ENCODE peak calls at places on chromosomes 5 and 9, in five cellular contexts. Z, D, C, N and G are unnamed samples.

GRCh38 chr9:87436694-87437093 is 61.0 kb upstream of the DAPK1 start:
- DNase-seq in Z (no peak), D (no peak), C (no peak), N (no peak), G (no peak)

GRCh38 chr5:146079695-146080361 is 25.5 kb downstream of the PLAC8L1 start:
- DNase-seq in Z (peak; percentile 12), D (no peak), C (peak; percentile 2), N (no peak), G (peak; percentile 47)

GRCh38 chr5:122366501-122366900 is 54.5 kb downstream of the SNCAIP start:
- DNase-seq in Z (no peak), D (no peak), C (no peak), N (no peak), G (no peak)

GRCh38 chr9:125548141-125548540 is 158.9 kb downstream of the MAPKAP1 start:
- DNase-seq in Z (no peak), D (no peak), C (no peak), N (no peak), G (no peak)

GRCh38 chr5:79241535-79241979 is 5.6 kb downstream of the JMY start:
- DNase-seq in Z (no peak), D (no peak), C (peak; percentile 45), N (no peak), G (no peak)

GRCh38 chr9:80285325-80285724 is 713.6 kb downstream of the TLE4 start:
- DNase-seq in Z (no peak), D (no peak), C (peak; percentile 12), N (no peak), G (no peak)

GRCh38 chr5:131466171-131466766 is 168.8 kb downstream of the RAPGEF6 start:
- DNase-seq in Z (no peak), D (peak; percentile 12), C (peak; percentile 86), N (no peak), G (peak; percentile 25)

GRCh38 chr9:104872959-104873850 is 54.8 kb downstream of the ABCA1 start:
- DNase-seq in Z (no peak), D (peak; percentile 74), C (peak; percentile 95), N (peak; percentile 13), G (no peak)

GRCh38 chr5:153618857-153619256 is 128.4 kb downstream of the GRIA1 start:
- DNase-seq in Z (no peak), D (no peak), C (no peak), N (no peak), G (no peak)

GRCh38 chr5:1118231-1118698 is 6.4 kb upstream of the SLC12A7 start:
- DNase-seq in Z (no peak), D (no peak), C (no peak), N (no peak), G (no peak)

GRCh38 chr5:125484272-125485002 is 738.0 kb upstream of the ZNF608 start:
- DNase-seq in Z (peak; percentile 49), D (peak; percentile 69), C (peak; percentile 99), N (no peak), G (no peak)

DNA sequence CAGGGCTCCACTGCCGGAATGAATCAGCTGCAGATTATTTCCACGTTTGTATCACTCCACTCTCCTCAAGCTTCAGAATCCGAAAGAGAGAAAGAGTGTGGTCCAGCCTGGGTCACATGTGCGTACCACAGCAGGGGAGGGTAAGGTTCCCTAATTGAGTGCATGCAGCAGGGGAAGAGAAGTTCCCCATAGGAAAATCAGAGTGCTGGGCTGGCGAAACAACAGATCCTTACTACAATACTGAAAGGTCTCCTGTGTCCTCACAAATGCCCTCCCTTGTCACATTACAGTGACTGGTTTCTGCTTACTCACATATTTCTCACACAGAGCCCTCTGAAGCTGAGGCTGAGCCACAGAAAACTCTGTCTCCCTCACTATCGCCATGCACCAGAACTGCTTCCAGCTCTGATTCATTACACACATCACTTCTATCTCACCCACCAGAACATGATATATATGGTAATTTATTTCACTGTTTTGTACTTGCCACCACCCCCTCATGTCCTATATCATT is 532.2 kb upstream of the TUSC1 start:
- DNase-seq in Z (no peak), D (no peak), C (peak; percentile 6), N (no peak), G (no peak)
- TF ChIP-seq CTCF in Z (no peak), D (no peak), C (no peak), N (no peak), G (no peak)

GRCh38 chr9:100295240-100295639 is 57.5 kb downstream of the TEX10 start:
- DNase-seq in Z (no peak), D (no peak), C (no peak), N (no peak), G (no peak)
- TF ChIP-seq CTCF in Z (no peak), D (no peak), C (no peak), N (no peak), G (no peak)

DNA sequence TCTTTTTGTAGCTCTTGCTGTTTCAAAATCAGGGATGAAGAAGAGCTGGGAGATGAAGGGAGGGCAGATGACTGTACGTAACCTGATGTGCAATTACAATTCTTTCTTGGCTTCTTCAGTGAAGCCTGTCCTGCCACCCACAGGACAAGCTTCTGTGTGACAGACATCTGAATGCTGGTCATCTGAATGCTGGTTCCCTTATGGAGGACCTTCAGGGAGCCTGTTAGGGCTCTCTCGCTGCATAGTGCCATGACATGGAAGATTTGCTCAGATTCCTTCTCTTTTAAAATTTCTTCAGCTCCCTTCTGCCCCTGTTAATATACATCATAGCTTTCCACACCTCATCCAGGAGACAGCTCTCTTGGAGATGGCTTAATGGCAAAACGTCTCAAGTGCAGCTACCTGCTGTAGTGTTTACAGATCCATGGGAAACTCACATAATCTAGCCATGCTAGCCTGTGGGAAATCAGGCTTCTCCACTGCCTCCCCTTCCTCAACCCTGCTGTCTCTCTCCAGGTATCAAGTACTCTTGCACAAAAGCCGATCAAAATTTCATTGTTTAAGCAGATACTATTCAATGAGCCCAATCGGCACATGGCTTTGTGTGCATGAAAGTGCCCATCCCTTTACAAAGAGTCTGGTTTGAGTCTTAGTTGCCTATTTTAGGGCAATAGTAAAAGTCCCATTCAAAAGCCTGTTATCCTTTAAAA is 134.6 kb downstream of the RAB3C start:
- DNase-seq in Z (no peak), D (peak; percentile 4), C (no peak), N (no peak), G (no peak)
- TF ChIP-seq CTCF in Z (no peak), D (no peak), C (no peak), N (no peak), G (no peak)

GRCh38 chr9:117551171-117551570 is 136.3 kb upstream of the ASTN2 start:
- DNase-seq in Z (no peak), D (no peak), C (no peak), N (no peak), G (no peak)

GRCh38 chr9:117552811-117553210 is 138.0 kb upstream of the ASTN2 start:
- DNase-seq in Z (no peak), D (no peak), C (no peak), N (no peak), G (no peak)

GRCh38 chr9:117555964-117556629 is 141.2 kb upstream of the ASTN2 start:
- DNase-seq in Z (no peak), D (peak; percentile 62), C (peak; percentile 1), N (peak; percentile 65), G (peak; percentile 70)
- TF ChIP-seq CTCF in Z (no peak), D (peak; percentile 48), C (peak; percentile 49), N (peak; percentile 71), G (peak; percentile 40)

DNA sequence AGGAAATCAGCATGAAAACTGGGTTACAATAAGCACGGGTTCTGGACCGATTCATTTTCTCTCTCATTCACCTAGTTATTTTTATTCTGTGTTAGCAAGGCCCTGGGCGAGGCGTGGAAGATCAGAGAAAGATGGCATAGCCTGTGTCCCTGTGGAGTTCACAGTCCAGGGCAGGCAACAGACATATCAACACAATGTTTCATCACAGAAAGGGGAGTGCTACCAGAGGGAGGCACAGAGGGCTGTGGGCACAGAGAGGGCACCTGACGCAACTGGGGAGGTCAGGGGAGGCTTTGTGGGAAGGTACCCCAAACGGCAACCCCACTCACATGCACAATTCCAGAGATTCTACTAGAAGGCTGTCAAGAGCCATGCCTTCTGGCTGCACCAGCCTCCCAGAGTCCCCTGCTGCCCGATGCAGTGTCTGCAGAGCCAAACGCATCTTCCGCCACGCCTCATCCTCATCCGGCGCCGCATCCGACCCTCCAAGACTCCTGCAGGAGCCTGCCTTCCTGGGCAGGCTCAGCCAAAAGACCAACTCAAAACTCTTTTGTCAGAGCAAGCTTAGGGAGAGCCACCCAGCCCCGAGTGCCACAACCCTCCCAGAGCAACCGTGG is 1.4 kb downstream of the FAM193B start:
- DNase-seq in Z (no peak), D (no peak), C (no peak), N (no peak), G (no peak)
- TF ChIP-seq CTCF in Z (no peak), D (no peak), C (peak; percentile 9), N (no peak), G (no peak)